ENCODE peak calls at places on chromosomes 3 and 15, in four cellular contexts. X is NCI-H69, Y is WTC11, D is coronary artery. S is an unnamed sample.

GRCh38 chr3:184734903-184735630 is 23.2 kb upstream of the MAGEF1 start:
- DNase-seq in X (no peak), Y (no peak), D (peak; percentile 35), S (no peak)

GRCh38 chr3:129312021-129312639 is 33.5 kb downstream of the HMCES start:
- DNase-seq in X (no peak), Y (no peak), D (no peak), S (no peak)

GRCh38 chr15:65645392-65645791 is 23.7 kb downstream of the SLC24A1 start:
- DNase-seq in X (no peak), Y (no peak), D (no peak), S (no peak)

GRCh38 chr3:104673981-104674380 is 692.7 kb upstream of the ALCAM start:
- DNase-seq in X (no peak), Y (no peak), D (no peak), S (no peak)

GRCh38 chr3:112395166-112395894 is 62.4 kb downstream of the CD200 start:
- DNase-seq in X (no peak), Y (no peak), D (no peak), S (peak; percentile 89)

GRCh38 chr15:92399271-92399670 is 5.6 kb downstream of the ST8SIA2 start:
- DNase-seq in X (no peak), Y (no peak), D (no peak), S (no peak)

GRCh38 chr3:52792413-52792812 is 2.2 kb upstream of the ITIH3 start:
- DNase-seq in X (no peak), Y (peak; percentile 63), D (no peak), S (no peak)

GRCh38 chr3:18217512-18218174 is 207.5 kb downstream of the SATB1 start:
- DNase-seq in X (no peak), Y (no peak), D (no peak), S (no peak)

GRCh38 chr3:194565597-194566190 is 67.5 kb downstream of the TMEM44 start:
- DNase-seq in X (no peak), Y (no peak), D (no peak), S (no peak)

GRCh38 chr3:66336358-66336766 is 115.6 kb downstream of the SLC25A26 start:
- DNase-seq in X (no peak), Y (no peak), D (no peak), S (peak; percentile 85)